ENCODE peak calls at places on chromosomes 5 and 9, in four cellular contexts. D is tibial artery, H is psoas muscle, E is Peyer's patch. J is an unnamed sample.

GRCh38 chr9:137575382-137575724 is 3.4 kb downstream of the DPH7 start:
- DNase-seq in D (no peak), H (no peak), E (no peak), J (no peak)

GRCh38 chr5:178778919-178779318 is 48.5 kb upstream of the ZNF354A start:
- DNase-seq in D (no peak), H (no peak), E (no peak), J (no peak)

GRCh38 chr9:126160067-126160853 is 166.4 kb upstream of the MVB12B start:
- DNase-seq in D (peak; percentile 43), H (no peak), E (no peak), J (no peak)

GRCh38 chr5:548256-548655 is 24.0 kb upstream of the SLC9A3 start:
- DNase-seq in D (no peak), H (peak; percentile 33), E (no peak), J (no peak)

GRCh38 chr9:84667571-84668203 is 1.8 kb upstream of the NTRK2 start:
- DNase-seq in D (no peak), H (no peak), E (no peak), J (no peak)

GRCh38 chr9:18393340-18394130 is 80.4 kb upstream of the ADAMTSL1 start:
- DNase-seq in D (no peak), H (no peak), E (no peak), J (no peak)

GRCh38 chr5:55636711-55637110 is 75.4 kb downstream of the SLC38A9 start:
- DNase-seq in D (no peak), H (no peak), E (no peak), J (no peak)

GRCh38 chr9:124812401-124813016 is 35.6 kb downstream of the OLFML2A start:
- DNase-seq in D (no peak), H (no peak), E (no peak), J (no peak)

GRCh38 chr5:109962882-109963603 is 273.3 kb downstream of the MAN2A1 start:
- DNase-seq in D (no peak), H (no peak), E (no peak), J (no peak)

GRCh38 chr5:88060194-88060593 is 208.5 kb downstream of the TMEM161B start:
- DNase-seq in D (no peak), H (no peak), E (no peak), J (no peak)

GRCh38 chr5:59587489-59588337 is 305.8 kb downstream of the PDE4D start:
- DNase-seq in D (peak; percentile 70), H (peak; percentile 90), E (no peak), J (no peak)
- H3K4me3 ChIP-seq in D (peak overlapping the region; percentile 35), H (peak overlapping the region; percentile 77), E (peak overlapping the region; percentile 31), J (no peak overlapping the region)

GRCh38 chr5:139651502-139651862 is 3.3 kb downstream of the CXXC5 start:
- DNase-seq in D (no peak), H (peak; percentile 57), E (no peak), J (no peak)
- H3K4me1 ChIP-seq in D (peaks cover 4% of the 10 kb centered on the region), H (peaks cover 53% of the 10 kb centered on the region), E (peaks cover 36% of the 10 kb centered on the region), J (peaks cover 39% of the 10 kb centered on the region)

DNA sequence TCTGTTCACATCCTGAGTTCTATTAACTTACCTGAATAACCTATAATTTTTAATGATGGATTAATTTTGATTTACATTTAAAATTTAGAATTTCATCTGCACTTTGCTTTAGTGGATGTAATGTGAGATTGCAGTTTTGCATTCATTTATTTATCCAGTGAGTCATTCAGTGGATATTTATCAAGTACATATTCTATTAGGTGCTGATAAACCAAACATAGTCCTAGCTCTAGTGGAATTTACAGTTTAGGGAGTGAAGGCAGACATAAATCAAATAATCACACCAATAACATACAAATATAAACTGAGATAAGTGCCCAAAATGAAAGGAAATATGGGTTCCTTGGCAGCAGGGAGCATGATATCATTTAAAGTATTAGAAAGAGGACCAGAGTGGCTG is 14.7 kb upstream of the NIPBL start:
- DNase-seq in D (no peak), H (no peak), E (no peak), J (no peak)
- H3K27ac ChIP-seq in D (no peak overlapping the region), H (no peak overlapping the region), E (no peak overlapping the region), J (no peak overlapping the region)

DNA sequence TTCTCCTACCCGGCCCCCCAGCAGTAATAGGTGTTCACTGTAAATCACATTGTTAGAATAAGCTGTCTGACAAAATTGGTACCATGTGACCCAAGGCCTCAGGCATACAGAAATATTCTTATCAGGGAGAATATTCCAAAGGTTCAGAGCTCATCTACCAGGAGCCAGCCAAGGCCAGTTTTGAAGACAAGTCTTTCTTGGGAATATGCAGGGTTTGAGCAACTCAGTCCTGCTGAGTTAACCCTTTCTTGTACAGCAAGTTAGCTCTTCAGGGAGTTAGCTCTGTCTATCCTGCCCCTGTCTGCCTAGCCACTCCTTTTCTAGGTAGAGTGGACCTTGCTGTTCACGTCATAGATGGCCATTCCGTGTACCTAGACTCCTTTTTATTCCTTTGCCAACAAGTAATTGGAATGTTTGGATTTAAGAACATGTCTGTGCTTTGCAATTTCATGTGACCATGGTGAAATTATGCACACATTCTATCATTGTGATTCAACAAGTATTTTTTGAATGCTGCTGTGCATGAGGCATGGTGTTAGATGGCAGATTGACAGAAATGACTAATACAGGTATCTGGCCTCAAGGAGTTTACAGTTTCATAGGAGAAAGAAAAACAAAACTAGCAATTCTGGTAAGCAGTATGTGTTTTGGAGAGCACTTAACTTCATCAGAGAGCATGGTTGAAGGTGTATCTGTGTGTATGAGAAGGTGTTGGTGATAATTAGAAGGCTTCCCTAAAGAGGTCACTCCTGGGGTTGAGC is 22.6 kb downstream of the TGFBR1 start:
- DNase-seq in D (no peak), H (no peak), E (no peak), J (no peak)
- H3K4me3 ChIP-seq in D (no peak overlapping the region), H (no peak overlapping the region), E (no peak overlapping the region), J (no peak overlapping the region)

GRCh38 chr5:170314696-170315095 is 17.1 kb upstream of the LCP2 start:
- DNase-seq in D (no peak), H (no peak), E (no peak), J (no peak)
- H3K4me1 ChIP-seq in D (no peaks in the 10 kb centered on the region), H (no peaks in the 10 kb centered on the region), E (no peaks in the 10 kb centered on the region), J (peaks cover 57% of the 10 kb centered on the region)

DNA sequence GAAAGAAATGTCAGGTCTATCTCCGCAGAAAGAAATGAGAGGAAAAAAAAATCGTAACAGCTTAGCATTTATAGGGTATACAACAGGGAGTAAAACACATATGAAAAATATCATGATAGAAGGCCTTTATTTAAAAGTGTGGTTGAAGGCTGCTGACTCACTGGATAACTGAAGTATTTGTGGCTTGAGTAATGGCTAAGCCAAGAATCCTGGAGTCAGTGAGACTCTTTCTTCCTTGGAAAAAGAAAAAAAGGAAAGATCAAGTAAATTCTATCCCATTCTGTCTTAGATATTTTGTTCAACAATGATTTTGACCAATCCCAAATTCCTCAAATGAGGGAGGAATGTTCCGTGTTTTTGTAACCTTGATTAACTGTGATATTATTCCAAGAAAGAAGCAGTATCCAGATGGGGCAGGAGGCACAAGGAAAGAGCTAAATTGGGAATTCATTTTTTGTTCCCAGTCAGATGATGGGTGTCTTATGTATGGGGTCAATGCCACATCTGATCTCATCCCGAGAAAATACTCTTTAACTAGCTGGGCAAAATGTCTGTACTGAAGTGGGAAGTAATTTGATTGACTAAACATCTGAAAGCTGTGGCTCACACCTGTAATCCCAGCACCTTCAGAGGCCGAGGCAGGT is 64.3 kb upstream of the MYO10 start:
- DNase-seq in D (no peak), H (no peak), E (no peak), J (no peak)
- H3K27ac ChIP-seq in D (peak overlapping the region; percentile 21), H (peak overlapping the region; percentile 1), E (no peak overlapping the region), J (no peak overlapping the region)

GRCh38 chr9:14097666-14098065 is 216.3 kb downstream of the NFIB start:
- DNase-seq in D (no peak), H (no peak), E (no peak), J (no peak)

GRCh38 chr9:14095272-14095671 is 218.7 kb downstream of the NFIB start:
- DNase-seq in D (no peak), H (no peak), E (no peak), J (no peak)

GRCh38 chr9:14098102-14098501 is 215.8 kb downstream of the NFIB start:
- DNase-seq in D (no peak), H (no peak), E (no peak), J (no peak)

GRCh38 chr9:14097215-14097614 is 216.7 kb downstream of the NFIB start:
- DNase-seq in D (no peak), H (no peak), E (no peak), J (no peak)

GRCh38 chr9:14096182-14096922 is 217.6 kb downstream of the NFIB start:
- DNase-seq in D (no peak), H (no peak), E (no peak), J (no peak)
- H3K4me3 ChIP-seq in D (peak overlapping the region; percentile 29), H (peak overlapping the region; percentile 5), E (no peak overlapping the region), J (no peak overlapping the region)

J was measured in naive thymus-derived CD4-positive, alpha-beta T cell.